ENCODE peak calls at places on chromosomes 13 and 19, in five cellular contexts. D is neuronal stem cell; G is AG10803; N is mammary epithelial cell; E is CD8-positive, alpha-beta memory T cell. U is an unnamed sample.

GRCh38 chr13:37667631-37668161 is 69.1 kb upstream of the POSTN start:
- DNase-seq in E (no peak), N (no peak), D (no peak), G (peak; percentile 74), U (no peak)

GRCh38 chr13:64029343-64030093 is 2613.9 kb upstream of the PCDH20 start:
- DNase-seq in D (no peak), E (no peak), N (no peak), G (no peak), U (no peak)

GRCh38 chr19:6233827-6234511 is 45.8 kb downstream of the MLLT1 start:
- DNase-seq in E (no peak), N (no peak), G (peak; percentile 29), D (no peak), U (no peak)

GRCh38 chr19:34497112-34497805 is 15.7 kb downstream of the WTIP start:
- DNase-seq in E (no peak), G (no peak), D (no peak), N (no peak), U (no peak)

GRCh38 chr13:28865312-28865711 is 45.2 kb downstream of the MTUS2 start:
- DNase-seq in N (no peak), E (no peak), G (no peak), D (no peak), U (no peak)

GRCh38 chr13:60467098-60467497 is 70.1 kb downstream of the TDRD3 start:
- DNase-seq in E (no peak), D (no peak), N (no peak), G (no peak), U (no peak)

GRCh38 chr13:77898097-77898496 is 20.5 kb downstream of the EDNRB start:
- DNase-seq in E (no peak), D (no peak), G (no peak), N (no peak), U (no peak)

GRCh38 chr19:58538257-58539168 is 5.4 kb upstream of the TRIM28 start:
- DNase-seq in E (peak; percentile 60), D (peak; percentile 71), N (no peak), G (no peak), U (no peak)

GRCh38 chr19:41352609-41353465 is 885 bp downstream of the TGFB1 start:
- DNase-seq in D (no peak), N (peak; percentile 58), E (peak; percentile 86), G (peak; percentile 45), U (peak; percentile 38)

DNA sequence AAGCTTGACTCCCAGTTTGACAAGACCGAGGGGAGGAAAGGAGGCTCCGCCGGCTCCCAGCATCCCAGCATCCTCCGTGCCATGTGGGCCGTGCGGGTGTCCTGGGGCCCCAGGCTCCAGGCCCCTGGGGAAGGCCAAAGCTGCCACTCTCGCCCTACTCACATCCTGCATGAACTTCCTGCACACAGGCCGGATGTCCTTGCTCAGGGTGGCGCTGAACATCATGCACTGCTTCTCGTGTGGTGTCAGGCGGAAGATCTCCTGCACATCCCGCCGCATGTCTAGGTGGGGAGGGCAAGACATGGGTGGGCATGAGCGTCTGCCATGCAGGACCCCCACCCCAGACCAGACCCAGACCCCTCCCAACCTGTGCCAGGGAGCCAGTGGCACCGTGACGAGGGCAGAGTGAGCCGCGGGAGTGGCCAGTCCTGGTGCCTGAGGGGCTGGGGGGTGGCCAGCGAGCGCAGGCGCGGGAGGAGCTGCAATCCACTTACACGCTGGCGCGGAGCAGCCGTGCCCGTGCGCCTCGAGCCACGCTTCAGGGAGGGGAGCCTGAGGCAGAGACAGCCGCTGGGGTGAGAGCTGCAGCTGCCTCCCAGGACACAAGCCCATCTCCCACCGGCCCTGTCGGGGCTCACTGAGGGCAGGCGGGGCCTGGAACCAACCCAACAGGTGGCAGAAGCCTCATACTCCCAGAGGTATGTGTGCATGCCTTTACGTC is 8.9 kb downstream of the DDX39A start:
- DNase-seq in G (no peak), D (no peak), N (no peak), E (peak; percentile 81), U (no peak)
- H3K4me3 ChIP-seq in G (no peak overlapping the region), D (no peak overlapping the region), N (no peak overlapping the region), E (no peak overlapping the region), U (no peak overlapping the region)

DNA sequence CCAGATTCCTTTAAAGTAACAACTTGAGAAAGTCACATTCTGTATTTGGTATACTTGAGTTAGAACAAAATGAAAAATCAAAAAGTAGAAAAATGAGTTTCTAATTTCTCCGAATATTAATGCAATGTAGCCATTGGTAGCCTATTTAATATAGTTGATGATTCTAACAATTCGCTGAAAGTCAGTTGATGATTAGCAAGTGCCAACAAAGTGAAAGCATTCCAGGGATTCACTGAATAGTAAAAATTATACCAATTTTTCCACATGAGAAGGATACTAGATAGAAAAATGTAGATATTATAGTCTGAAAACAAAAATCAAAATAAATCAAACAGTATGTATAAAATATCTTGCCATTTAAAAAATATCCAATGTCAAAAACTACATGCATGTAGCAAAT is 117.2 kb downstream of the FREM2 start:
- DNase-seq in D (no peak), G (no peak), E (no peak), N (no peak), U (no peak)
- H3K4me3 ChIP-seq in D (no peak overlapping the region), G (no peak overlapping the region), E (no peak overlapping the region), N (no peak overlapping the region), U (no peak overlapping the region)

GRCh38 chr19:17762505-17763229 is 11.4 kb downstream of the FCHO1 start:
- DNase-seq in D (peak; percentile 84), E (no peak), G (peak; percentile 35), N (no peak), U (peak; percentile 57)

GRCh38 chr19:17764348-17764747 is 13.1 kb downstream of the FCHO1 start:
- DNase-seq in N (no peak), D (no peak), G (no peak), E (no peak), U (no peak)

GRCh38 chr19:17767559-17767958 is 16.3 kb downstream of the FCHO1 start:
- DNase-seq in G (no peak), E (no peak), D (no peak), N (no peak), U (no peak)

GRCh38 chr19:17766543-17767131 is 15.4 kb downstream of the FCHO1 start:
- DNase-seq in D (peak; percentile 70), N (peak; percentile 68), E (no peak), G (peak; percentile 77), U (peak; percentile 66)

GRCh38 chr19:17765069-17765618 is 13.9 kb downstream of the FCHO1 start:
- DNase-seq in N (no peak), E (no peak), G (no peak), D (no peak), U (peak; percentile 71)
- H3K4me3 ChIP-seq in N (no peak overlapping the region), E (no peak overlapping the region), G (no peak overlapping the region), D (no peak overlapping the region), U (no peak overlapping the region)

GRCh38 chr13:31161583-31162150 is at the start of gene HSPH1:
- DNase-seq in D (peak; percentile 95), N (peak; percentile 99), G (peak; percentile 97), E (peak; percentile 99), U (peak; percentile 93)

GRCh38 chr13:31160857-31161582 is 684 bp downstream of the HSPH1 start:
- DNase-seq in N (peak; percentile 65), D (peak; percentile 36), G (peak; percentile 71), E (peak; percentile 71), U (peak; percentile 50)

GRCh38 chr13:31154939-31155338 is 6.8 kb downstream of the HSPH1 start:
- DNase-seq in G (no peak), N (no peak), E (no peak), D (no peak), U (no peak)

GRCh38 chr13:31162151-31163008 is 676 bp upstream of the HSPH1 start:
- DNase-seq in N (peak; percentile 97), E (peak; percentile 99), G (peak; percentile 98), D (peak; percentile 95), U (peak; percentile 94)

DNA sequence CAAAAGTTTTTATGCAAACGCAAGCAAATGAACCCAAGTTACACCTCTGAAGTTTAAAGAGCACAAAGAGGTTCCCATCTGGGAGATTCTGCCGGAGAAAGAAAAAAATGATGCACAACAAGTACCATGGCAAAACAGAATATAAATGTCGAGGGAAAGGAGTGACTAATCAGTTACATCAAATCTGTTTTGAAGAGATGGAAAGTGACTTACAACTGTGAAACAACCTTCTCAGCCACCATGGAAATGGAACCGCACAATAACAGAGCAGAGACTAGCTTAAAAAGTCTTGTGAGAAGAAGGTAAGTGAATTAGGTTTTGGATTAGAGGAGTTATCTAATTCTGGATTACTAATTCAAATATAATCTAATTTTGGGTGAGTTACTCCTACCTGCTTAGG is 2.4 kb downstream of the HSPH1 start:
- DNase-seq in E (no peak), D (no peak), N (peak; percentile 5), G (no peak), U (no peak)
- H3K4me3 ChIP-seq in E (no peak overlapping the region), D (no peak overlapping the region), N (peak overlapping the region; percentile 90), G (no peak overlapping the region), U (no peak overlapping the region)